ENCODE peak calls at places on chromosomes 6 and 20, in eight cellular contexts. D is hepatocyte, Q is GM12865, X is AG04450, U is tibial nerve, H is astrocyte of the spinal cord, I is mammary epithelial cell, L is adrenal gland. P is an unnamed sample.

GRCh38 chr6:79302341-79302740 is 67.9 kb upstream of the HMGN3 start:
- DNase-seq in D (peak; percentile 12), Q (no peak), X (no peak), U (no peak), H (no peak), I (peak; percentile 85), L (no peak), P (no peak)

GRCh38 chr6:107124934-107125348 is 9.6 kb upstream of the BEND3 start:
- DNase-seq in D (no peak), Q (peak; percentile 60), X (no peak), U (no peak), H (no peak), I (no peak), L (peak; percentile 10), P (no peak)

GRCh38 chr6:31270788-31271640 is 878 bp downstream of the HLA-C start:
- DNase-seq in D (peak; percentile 68), Q (peak; percentile 74), X (no peak), U (peak; percentile 27), H (peak; percentile 19), I (peak; percentile 63), L (peak; percentile 83), P (no peak)

GRCh38 chr20:1565461-1565860 is 8.0 kb upstream of the SIRPD start:
- DNase-seq in D (peak; percentile 0), Q (no peak), X (no peak), U (no peak), H (no peak), I (no peak), L (no peak), P (no peak)

GRCh38 chr6:67285770-67286495 is 1349.1 kb upstream of the ADGRB3 start:
- DNase-seq in D (no peak), Q (no peak), X (no peak), U (no peak), H (peak; percentile 65), I (no peak), L (no peak), P (no peak)

GRCh38 chr6:121522771-121523386 is 87.4 kb downstream of the GJA1 start:
- DNase-seq in D (no peak), Q (no peak), X (no peak), U (no peak), H (no peak), I (no peak), L (no peak), P (no peak)

GRCh38 chr6:168715643-168716481 is 274.9 kb downstream of the SMOC2 start:
- DNase-seq in D (no peak), Q (no peak), X (no peak), U (no peak), H (no peak), I (no peak), L (no peak), P (no peak)

GRCh38 chr6:51930602-51931001 is 156.8 kb downstream of the PKHD1 start:
- DNase-seq in D (no peak), Q (no peak), X (no peak), U (no peak), H (no peak), I (no peak), L (no peak), P (no peak)

GRCh38 chr6:83199865-83200230 is 6.7 kb downstream of the RWDD2A start:
- DNase-seq in D (peak; percentile 40), Q (no peak), X (peak; percentile 47), U (no peak), H (peak; percentile 78), I (peak; percentile 92), L (no peak), P (peak; percentile 90)

GRCh38 chr6:166420351-166420750 is 37.6 kb upstream of the MPC1 start:
- DNase-seq in D (peak; percentile 68), Q (no peak), X (no peak), U (no peak), H (peak; percentile 23), I (no peak), L (no peak), P (no peak)

GRCh38 chr6:93416575-93417420 is 2.6 kb downstream of the EPHA7 start:
- DNase-seq in D (peak; percentile 57), Q (no peak), X (no peak), U (no peak), H (peak; percentile 56), I (peak; percentile 11), L (no peak), P (no peak)

GRCh38 chr6:38477680-38478260 is 162.0 kb downstream of the BTBD9 start:
- DNase-seq in D (no peak), Q (no peak), X (no peak), U (no peak), H (peak; percentile 22), I (no peak), L (no peak), P (no peak)

GRCh38 chr6:56199956-56200355 is 47.4 kb downstream of the COL21A1 start:
- DNase-seq in D (no peak), Q (no peak), X (no peak), U (no peak), H (peak; percentile 25), I (peak; percentile 52), L (no peak), P (no peak)

GRCh38 chr6:87945966-87946365 is 101.7 kb upstream of the SPACA1 start:
- DNase-seq in D (no peak), Q (no peak), X (no peak), U (no peak), H (no peak), I (peak; percentile 77), L (no peak), P (no peak)

GRCh38 chr6:10170816-10171215 is 244.1 kb downstream of the TFAP2A start:
- DNase-seq in D (no peak), Q (no peak), X (no peak), U (no peak), H (no peak), I (no peak), L (no peak), P (no peak)

GRCh38 chr6:158662607-158663464 is 13.0 kb downstream of the SYTL3 start:
- DNase-seq in D (no peak), Q (no peak), X (no peak), U (no peak), H (peak; percentile 78), I (no peak), L (no peak), P (no peak)

GRCh38 chr6:40398810-40399477 is 188.2 kb downstream of the LRFN2 start:
- DNase-seq in D (no peak), Q (no peak), X (no peak), U (no peak), H (no peak), I (no peak), L (no peak), P (no peak)

GRCh38 chr20:35661013-35661412 is 3.7 kb downstream of the CPNE1 start:
- DNase-seq in D (no peak), Q (no peak), X (no peak), U (no peak), H (peak; percentile 10), I (peak; percentile 46), L (no peak), P (no peak)
- H3K4me3 ChIP-seq in D (no peak overlapping the region), Q (peak overlapping the region; percentile 91), X (peak overlapping the region; percentile 99), U (no peak overlapping the region), H (no peak overlapping the region), I (no peak overlapping the region), L (no peak overlapping the region), P (no peak overlapping the region)

DNA sequence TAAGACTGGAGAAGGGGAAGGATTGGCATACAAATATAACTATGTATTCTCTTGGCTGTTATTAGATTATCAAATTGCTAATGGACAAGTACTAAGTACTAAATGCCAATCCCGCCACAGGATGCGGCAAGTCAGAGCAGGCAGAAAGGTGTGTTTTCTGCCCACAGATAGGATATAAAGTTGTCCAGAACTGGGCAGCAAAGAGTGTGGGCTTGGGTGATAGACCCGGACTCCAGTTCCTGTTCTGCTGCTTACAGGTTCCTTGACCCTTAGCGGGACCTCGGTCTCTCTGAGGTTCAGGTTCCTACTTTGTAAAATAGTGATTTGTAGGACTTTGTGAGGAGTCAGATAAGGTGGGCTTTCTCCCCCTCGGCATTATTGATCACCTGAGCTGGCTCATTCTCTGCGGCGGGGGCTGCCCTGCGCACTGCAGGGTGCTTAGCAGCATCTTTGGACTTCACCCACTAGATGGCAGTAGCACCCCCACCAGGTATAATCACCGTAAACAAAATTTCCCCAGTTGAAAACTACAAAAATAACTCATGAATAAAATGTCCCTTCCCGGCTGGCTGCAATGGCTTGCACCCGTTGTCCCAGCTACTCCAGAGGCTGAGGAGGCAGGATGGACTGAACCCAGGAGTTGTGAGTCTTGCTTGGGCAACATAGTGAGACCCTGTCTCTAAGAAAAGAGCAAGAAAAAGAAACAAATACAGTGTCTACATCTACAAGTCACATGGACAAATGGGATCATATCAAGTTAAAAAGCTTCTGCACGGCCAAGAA is 193.1 kb downstream of the DOK5 start:
- DNase-seq in D (peak; percentile 62), Q (peak; percentile 56), X (no peak), U (no peak), H (no peak), I (no peak), L (no peak), P (no peak)
- TF ChIP-seq CTCF in D (peak; percentile 59), Q (peak; percentile 68), X (peak; percentile 71), U (peak; percentile 36), H (peak; percentile 69), I (peak; percentile 70), L (peak; percentile 25), P (peak; percentile 85)

GRCh38 chr20:21511850-21512633 is 1.8 kb downstream of the NKX2-2 start:
- DNase-seq in D (no peak), Q (no peak), X (no peak), U (no peak), H (no peak), I (no peak), L (no peak), P (no peak)
- H3K4me3 ChIP-seq in D (no peak overlapping the region), Q (no peak overlapping the region), X (peak overlapping the region; percentile 10), U (peak overlapping the region; percentile 3), H (peak overlapping the region; percentile 31), I (peak overlapping the region; percentile 33), L (no peak overlapping the region), P (peak overlapping the region; percentile 19)

GRCh38 chr6:152993431-152993830 is 9.1 kb downstream of the MTRF1L start:
- DNase-seq in D (no peak), Q (no peak), X (no peak), U (no peak), H (no peak), I (no peak), L (no peak), P (no peak)
- TF ChIP-seq CTCF in D (no peak), Q (peak; percentile 4), X (no peak), U (no peak), H (peak; percentile 16), I (peak; percentile 18), L (no peak), P (peak; percentile 38)

DNA sequence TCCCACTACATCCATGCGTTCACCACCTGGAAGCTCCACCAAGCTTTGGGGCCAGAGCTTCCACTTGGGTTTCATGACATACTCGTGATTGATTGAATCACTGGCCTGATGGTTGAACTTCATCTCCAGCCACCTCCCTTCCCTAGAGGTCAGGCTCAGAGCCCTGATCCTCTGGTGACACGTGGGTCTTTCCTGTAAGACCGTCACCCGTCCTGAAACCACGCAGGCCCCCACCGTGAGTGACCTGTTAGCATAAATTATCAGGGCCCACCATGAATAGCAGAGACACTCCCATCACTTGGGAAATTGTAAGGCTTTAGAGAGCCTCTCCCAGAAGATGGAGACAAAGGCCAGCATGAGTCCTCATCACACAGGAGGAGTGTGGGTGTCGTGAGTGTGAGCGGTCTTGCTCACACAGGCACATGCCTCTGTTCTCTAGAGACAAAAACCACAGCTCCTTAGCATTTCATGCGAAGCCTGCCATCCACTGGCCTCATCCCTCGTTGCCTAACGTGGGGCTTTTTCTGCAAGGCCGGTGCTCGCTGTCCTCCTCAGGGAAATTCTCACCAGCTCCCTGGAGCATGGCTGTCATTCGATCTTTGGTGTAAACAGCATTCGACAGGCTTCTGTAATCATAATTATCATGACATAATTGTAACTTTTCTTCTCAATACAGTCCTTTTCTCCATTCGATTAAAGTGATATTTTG is 65.1 kb upstream of the DUSP22 start:
- DNase-seq in D (no peak), Q (peak; percentile 94), X (no peak), U (no peak), H (no peak), I (no peak), L (peak; percentile 10), P (no peak)
- H3K4me3 ChIP-seq in D (no peak overlapping the region), Q (peak overlapping the region; percentile 43), X (no peak overlapping the region), U (no peak overlapping the region), H (no peak overlapping the region), I (no peak overlapping the region), L (no peak overlapping the region), P (no peak overlapping the region)

P was measured in epithelial cell of proximal tubule.